ENCODE peak calls at places on chromosomes 11 and 22, in six cellular contexts. One of them, this sample, is unnamed.

GRCh38 chr11:3920148-3920852 is 64.8 kb downstream of the STIM1 start:
- DNase-seq in thoracic aorta: no peak
- DNase-seq in chondrocyte: no peak
- DNase-seq in upper lobe of right lung: no peak
- DNase-seq in Panc1: no peak
- DNase-seq in fibroblast of pulmonary artery: peak; percentile 54
- DNase-seq in this sample: no peak

GRCh38 chr11:27089746-27090145 is 49.1 kb downstream of the BBOX1 start:
- DNase-seq in Panc1: no peak
- DNase-seq in upper lobe of right lung: no peak
- DNase-seq in chondrocyte: no peak
- DNase-seq in thoracic aorta: no peak
- DNase-seq in fibroblast of pulmonary artery: no peak
- DNase-seq in this sample: no peak

GRCh38 chr11:35664977-35665441 is 2.4 kb downstream of the TRIM44 start:
- DNase-seq in upper lobe of right lung: no peak
- DNase-seq in Panc1: no peak
- DNase-seq in fibroblast of pulmonary artery: peak; percentile 29
- DNase-seq in chondrocyte: no peak
- DNase-seq in thoracic aorta: no peak
- DNase-seq in this sample: no peak

GRCh38 chr11:59207988-59208432 is 4.7 kb downstream of the MPEG1 start:
- DNase-seq in thoracic aorta: no peak
- DNase-seq in upper lobe of right lung: no peak
- DNase-seq in fibroblast of pulmonary artery: peak; percentile 78
- DNase-seq in Panc1: peak; percentile 33
- DNase-seq in chondrocyte: no peak
- DNase-seq in this sample: peak; percentile 24

GRCh38 chr11:72617080-72617744 is 57.0 kb downstream of the PDE2A start:
- DNase-seq in thoracic aorta: no peak
- DNase-seq in upper lobe of right lung: no peak
- DNase-seq in fibroblast of pulmonary artery: peak; percentile 13
- DNase-seq in Panc1: no peak
- DNase-seq in chondrocyte: no peak
- DNase-seq in this sample: no peak

GRCh38 chr11:73156686-73157085 is 14.6 kb upstream of the FCHSD2 start:
- DNase-seq in upper lobe of right lung: no peak
- DNase-seq in thoracic aorta: no peak
- DNase-seq in fibroblast of pulmonary artery: no peak
- DNase-seq in chondrocyte: no peak
- DNase-seq in Panc1: no peak
- DNase-seq in this sample: no peak

GRCh38 chr22:41175546-41175945 is 29.6 kb upstream of the L3MBTL2 start:
- DNase-seq in chondrocyte: no peak
- DNase-seq in Panc1: no peak
- DNase-seq in upper lobe of right lung: no peak
- DNase-seq in fibroblast of pulmonary artery: peak; percentile 11
- DNase-seq in thoracic aorta: no peak
- DNase-seq in this sample: no peak

GRCh38 chr22:19598054-19598855 is 74.0 kb upstream of the CLDN5 start:
- DNase-seq in fibroblast of pulmonary artery: no peak
- DNase-seq in chondrocyte: peak; percentile 75
- DNase-seq in Panc1: no peak
- DNase-seq in thoracic aorta: no peak
- DNase-seq in upper lobe of right lung: peak; percentile 68
- DNase-seq in this sample: no peak

GRCh38 chr11:63536669-63537292 is at the start of gene PLAAT4:
- DNase-seq in chondrocyte: no peak
- DNase-seq in thoracic aorta: no peak
- DNase-seq in Panc1: no peak
- DNase-seq in fibroblast of pulmonary artery: peak; percentile 65
- DNase-seq in upper lobe of right lung: no peak
- DNase-seq in this sample: no peak

GRCh38 chr22:49946612-49947295 is 13.8 kb upstream of the PIM3 start:
- DNase-seq in fibroblast of pulmonary artery: no peak
- DNase-seq in upper lobe of right lung: no peak
- DNase-seq in chondrocyte: no peak
- DNase-seq in thoracic aorta: no peak
- DNase-seq in Panc1: no peak
- DNase-seq in this sample: no peak

GRCh38 chr11:117434481-117434880 is 106.8 kb downstream of the CEP164 start:
- DNase-seq in upper lobe of right lung: no peak
- DNase-seq in fibroblast of pulmonary artery: no peak
- DNase-seq in Panc1: no peak
- DNase-seq in chondrocyte: no peak
- DNase-seq in thoracic aorta: no peak
- DNase-seq in this sample: no peak

GRCh38 chr22:44325718-44326548 is 13.2 kb upstream of the SHISAL1 start:
- DNase-seq in thoracic aorta: no peak
- DNase-seq in fibroblast of pulmonary artery: peak; percentile 56
- DNase-seq in upper lobe of right lung: no peak
- DNase-seq in chondrocyte: no peak
- DNase-seq in Panc1: no peak
- DNase-seq in this sample: no peak

GRCh38 chr22:41910599-41911291 is 4.1 kb downstream of the SHISA8 start:
- DNase-seq in upper lobe of right lung: no peak
- DNase-seq in Panc1: no peak
- DNase-seq in chondrocyte: no peak
- DNase-seq in fibroblast of pulmonary artery: no peak
- DNase-seq in thoracic aorta: no peak
- DNase-seq in this sample: peak; percentile 21

GRCh38 chr11:47181271-47181670 is 4.6 kb upstream of the ARFGAP2 start:
- DNase-seq in fibroblast of pulmonary artery: no peak
- DNase-seq in upper lobe of right lung: no peak
- DNase-seq in Panc1: no peak
- DNase-seq in thoracic aorta: no peak
- DNase-seq in chondrocyte: no peak
- DNase-seq in this sample: no peak

GRCh38 chr22:41576877-41577276 is 12.8 kb downstream of the PMM1 start:
- DNase-seq in fibroblast of pulmonary artery: peak; percentile 45
- DNase-seq in thoracic aorta: no peak
- DNase-seq in upper lobe of right lung: no peak
- DNase-seq in Panc1: no peak
- DNase-seq in chondrocyte: no peak
- DNase-seq in this sample: peak; percentile 74

GRCh38 chr11:76691655-76692054 is 21.1 kb upstream of the LRRC32 start:
- DNase-seq in fibroblast of pulmonary artery: no peak
- DNase-seq in Panc1: no peak
- DNase-seq in upper lobe of right lung: no peak
- DNase-seq in chondrocyte: no peak
- DNase-seq in thoracic aorta: no peak
- DNase-seq in this sample: no peak

GRCh38 chr11:44356351-44356750 is 46.4 kb upstream of the ALX4 start:
- DNase-seq in upper lobe of right lung: peak; percentile 34
- DNase-seq in fibroblast of pulmonary artery: no peak
- DNase-seq in chondrocyte: no peak
- DNase-seq in Panc1: no peak
- DNase-seq in thoracic aorta: no peak
- DNase-seq in this sample: no peak

GRCh38 chr11:125428486-125429173 is 67.4 kb downstream of the FEZ1 start:
- DNase-seq in chondrocyte: no peak
- DNase-seq in upper lobe of right lung: no peak
- DNase-seq in fibroblast of pulmonary artery: no peak
- DNase-seq in thoracic aorta: no peak
- DNase-seq in Panc1: no peak
- DNase-seq in this sample: no peak
- TF ChIP-seq CTCF in chondrocyte: no peak
- TF ChIP-seq CTCF in upper lobe of right lung: no peak
- TF ChIP-seq CTCF in fibroblast of pulmonary artery: peak; percentile 11
- TF ChIP-seq CTCF in thoracic aorta: no peak
- TF ChIP-seq CTCF in Panc1: no peak
- TF ChIP-seq CTCF in this sample: no peak

GRCh38 chr11:118979434-118979833 is 7.9 kb downstream of the FOXR1 start:
- DNase-seq in thoracic aorta: no peak
- DNase-seq in chondrocyte: no peak
- DNase-seq in upper lobe of right lung: no peak
- DNase-seq in fibroblast of pulmonary artery: no peak
- DNase-seq in Panc1: no peak
- DNase-seq in this sample: no peak
- TF ChIP-seq CTCF in thoracic aorta: no peak
- TF ChIP-seq CTCF in chondrocyte: no peak
- TF ChIP-seq CTCF in upper lobe of right lung: no peak
- TF ChIP-seq CTCF in fibroblast of pulmonary artery: no peak
- TF ChIP-seq CTCF in Panc1: no peak
- TF ChIP-seq CTCF in this sample: no peak

GRCh38 chr11:70381872-70382842 is 16.2 kb upstream of the CTTN start:
- DNase-seq in upper lobe of right lung: no peak
- DNase-seq in fibroblast of pulmonary artery: peak; percentile 60
- DNase-seq in chondrocyte: peak; percentile 36
- DNase-seq in thoracic aorta: no peak
- DNase-seq in Panc1: no peak
- DNase-seq in this sample: no peak
- TF ChIP-seq CTCF in upper lobe of right lung: no peak
- TF ChIP-seq CTCF in fibroblast of pulmonary artery: peak; percentile 4
- TF ChIP-seq CTCF in chondrocyte: peak; percentile 43
- TF ChIP-seq CTCF in thoracic aorta: no peak
- TF ChIP-seq CTCF in Panc1: no peak
- TF ChIP-seq CTCF in this sample: no peak

DNA sequence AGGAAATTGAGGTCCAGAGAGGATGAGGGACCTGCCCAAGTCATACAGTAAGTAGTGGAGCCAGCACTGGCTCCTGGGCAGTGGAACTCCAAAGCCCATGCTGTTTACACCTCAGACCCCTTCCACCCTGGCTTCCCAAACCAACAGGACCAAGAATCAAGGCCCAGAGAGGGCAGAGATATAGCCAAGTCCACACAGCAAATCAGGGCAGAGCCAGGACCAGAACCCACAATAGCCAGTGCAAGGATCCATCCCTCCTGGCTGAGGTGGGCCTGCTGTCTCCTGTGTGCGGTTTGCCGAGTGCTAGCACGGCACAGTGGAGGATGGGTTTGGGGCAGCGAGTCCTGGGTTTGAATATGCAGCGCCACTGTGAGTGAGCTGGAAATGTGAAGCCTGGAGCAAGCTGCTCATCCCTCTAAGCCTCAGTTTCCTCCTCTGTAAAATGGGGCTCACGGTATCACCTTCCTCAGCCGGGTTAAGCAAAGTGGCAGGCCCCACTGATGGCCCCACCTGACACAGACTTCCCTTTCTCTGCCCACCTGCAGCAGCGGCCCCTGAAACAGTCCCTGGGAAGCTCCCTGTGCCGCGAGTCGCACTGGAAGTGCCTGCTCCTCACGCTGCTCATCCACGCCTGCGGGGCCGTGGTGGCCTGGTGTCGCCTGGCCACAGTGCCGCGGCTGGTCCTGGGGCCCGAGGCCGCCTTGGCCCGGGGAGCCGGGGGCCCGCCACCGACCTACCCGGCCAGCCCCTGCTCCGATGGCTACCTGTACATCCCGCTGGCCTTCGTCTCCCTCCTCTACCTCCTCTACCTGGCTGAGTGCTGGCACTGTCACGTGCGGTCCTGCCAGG is 2.3 kb downstream of the TMEM151A start:
- DNase-seq in thoracic aorta: no peak
- DNase-seq in upper lobe of right lung: no peak
- DNase-seq in chondrocyte: no peak
- DNase-seq in fibroblast of pulmonary artery: no peak
- DNase-seq in Panc1: no peak
- DNase-seq in this sample: no peak
- TF ChIP-seq CTCF in thoracic aorta: no peak
- TF ChIP-seq CTCF in upper lobe of right lung: no peak
- TF ChIP-seq CTCF in chondrocyte: no peak
- TF ChIP-seq CTCF in fibroblast of pulmonary artery: no peak
- TF ChIP-seq CTCF in Panc1: no peak
- TF ChIP-seq CTCF in this sample: no peak

DNA sequence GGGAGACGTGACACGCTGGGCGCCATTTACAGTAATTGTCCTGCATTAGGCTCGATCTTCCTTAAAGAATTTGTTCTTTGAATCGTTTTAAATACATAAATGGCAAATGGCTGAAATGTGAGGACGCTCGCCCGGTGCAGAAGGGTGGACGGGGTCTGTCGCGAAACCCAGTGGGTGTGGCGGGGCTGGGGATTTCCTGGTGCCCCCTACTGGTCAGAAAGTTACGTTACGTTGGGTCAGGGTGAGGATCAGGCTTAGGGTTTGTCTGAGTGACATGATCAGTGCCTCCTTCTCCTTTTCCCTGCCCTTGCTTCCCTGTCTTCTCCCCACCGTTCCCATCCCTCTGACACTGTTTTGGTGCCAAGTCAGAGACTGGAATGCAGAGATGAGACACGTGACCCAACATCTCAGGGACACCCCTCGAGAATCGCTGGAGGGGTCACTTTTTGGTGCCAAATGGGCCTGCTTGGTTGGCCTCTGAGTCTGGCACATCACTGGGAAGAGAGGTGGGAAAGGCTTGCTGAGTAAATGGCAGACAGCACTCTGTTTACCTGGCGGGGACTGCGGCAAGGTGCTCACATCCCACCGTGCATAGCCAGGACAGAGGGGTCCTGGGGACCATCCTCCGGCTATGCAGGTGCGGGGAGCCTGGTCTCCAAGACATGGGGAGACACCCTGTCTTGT is 1107.6 kb downstream of the BRD1 start:
- DNase-seq in Panc1: no peak
- DNase-seq in thoracic aorta: no peak
- DNase-seq in chondrocyte: peak; percentile 56
- DNase-seq in fibroblast of pulmonary artery: no peak
- DNase-seq in upper lobe of right lung: peak; percentile 35
- DNase-seq in this sample: peak; percentile 53
- TF ChIP-seq CTCF in Panc1: no peak
- TF ChIP-seq CTCF in thoracic aorta: no peak
- TF ChIP-seq CTCF in chondrocyte: peak; percentile 42
- TF ChIP-seq CTCF in fibroblast of pulmonary artery: no peak
- TF ChIP-seq CTCF in upper lobe of right lung: no peak
- TF ChIP-seq CTCF in this sample: peak; percentile 68

GRCh38 chr11:68960299-68961071 is 20.3 kb downstream of the MRGPRD start:
- DNase-seq in chondrocyte: peak; percentile 88
- DNase-seq in fibroblast of pulmonary artery: no peak
- DNase-seq in Panc1: no peak
- DNase-seq in upper lobe of right lung: no peak
- DNase-seq in thoracic aorta: no peak
- DNase-seq in this sample: no peak

GRCh38 chr11:68961245-68961644 is 19.5 kb downstream of the MRGPRD start:
- DNase-seq in chondrocyte: peak; percentile 68
- DNase-seq in Panc1: no peak
- DNase-seq in upper lobe of right lung: no peak
- DNase-seq in thoracic aorta: no peak
- DNase-seq in fibroblast of pulmonary artery: no peak
- DNase-seq in this sample: no peak

GRCh38 chr11:68959465-68960298 is 21.1 kb downstream of the MRGPRD start:
- DNase-seq in chondrocyte: peak; percentile 75
- DNase-seq in Panc1: no peak
- DNase-seq in fibroblast of pulmonary artery: no peak
- DNase-seq in thoracic aorta: no peak
- DNase-seq in upper lobe of right lung: no peak
- DNase-seq in this sample: no peak

GRCh38 chr11:68963779-68964178 is 17.0 kb downstream of the MRGPRD start:
- DNase-seq in chondrocyte: peak; percentile 47
- DNase-seq in upper lobe of right lung: peak; percentile 46
- DNase-seq in thoracic aorta: no peak
- DNase-seq in fibroblast of pulmonary artery: no peak
- DNase-seq in Panc1: no peak
- DNase-seq in this sample: no peak

GRCh38 chr11:68962527-68963250 is 18.1 kb downstream of the MRGPRD start:
- DNase-seq in Panc1: no peak
- DNase-seq in fibroblast of pulmonary artery: no peak
- DNase-seq in chondrocyte: peak; percentile 21
- DNase-seq in upper lobe of right lung: peak; percentile 40
- DNase-seq in thoracic aorta: no peak
- DNase-seq in this sample: no peak
- TF ChIP-seq CTCF in Panc1: no peak
- TF ChIP-seq CTCF in fibroblast of pulmonary artery: no peak
- TF ChIP-seq CTCF in chondrocyte: peak; percentile 39
- TF ChIP-seq CTCF in upper lobe of right lung: no peak
- TF ChIP-seq CTCF in thoracic aorta: peak; percentile 21
- TF ChIP-seq CTCF in this sample: no peak

This sample was measured in endothelial cell.